ENCODE peak calls at places on chromosomes 2 and 18, in seven cellular contexts. H is sigmoid colon, C is pancreas, E is fibroblast of lung, F is cardiac muscle cell, Y is spleen, L is IMR-90. B is an unnamed sample. For H3K4me1, the result is how much of the 10 kb centered on the place peaks cover.

GRCh38 chr2:105344704-105345345 is 7.5 kb downstream of the C2orf49 start:
- DNase-seq in C (no peak), Y (no peak), L (peak), E (no peak), H (no peak), F (peak), B (peak)

GRCh38 chr2:189698020-189698887 is 23.8 kb downstream of the ANKAR start:
- DNase-seq in E (peak), L (peak), Y (no peak), F (peak), C (no peak), H (no peak), B (peak)

GRCh38 chr2:224712346-224712745 is 3.8 kb downstream of the CCDC195 start:
- DNase-seq in F (no peak), L (peak), Y (no peak), E (peak), H (no peak), C (no peak), B (no peak)

GRCh38 chr2:197969391-197969893 is 165.0 kb downstream of the PLCL1 start:
- DNase-seq in L (peak), E (peak), Y (no peak), F (peak), H (no peak), C (no peak), B (no peak)

GRCh38 chr2:26478366-26478765 is 442 bp upstream of the OTOF start:
- DNase-seq in E (no peak), H (no peak), L (no peak), Y (no peak), C (peak), F (no peak), B (no peak)

GRCh38 chr2:158967114-158967730 is 1.2 kb upstream of the TANC1 start:
- DNase-seq in L (no peak), Y (no peak), H (no peak), E (no peak), C (no peak), F (peak), B (no peak)

GRCh38 chr2:70785137-70785911 is 5.1 kb downstream of the FIGLA start:
- DNase-seq in H (no peak), C (no peak), E (peak), F (peak), Y (no peak), L (no peak), B (peak)

GRCh38 chr2:72892506-72893173 is 5.4 kb downstream of the SPR start:
- DNase-seq in L (peak), F (peak), Y (peak), C (peak), E (peak), H (peak), B (peak)

GRCh38 chr18:43271593-43272432 is 5.5 kb downstream of the SYT4 start:
- DNase-seq in H (no peak), L (peak), C (no peak), E (peak), F (peak), Y (no peak), B (peak)

GRCh38 chr2:156087875-156088274 is 244.6 kb downstream of the NR4A2 start:
- DNase-seq in F (no peak), L (no peak), Y (no peak), E (peak), C (no peak), H (no peak), B (no peak)

GRCh38 chr18:54829856-54830255 is 1.6 kb downstream of the RAB27B start:
- DNase-seq in C (no peak), Y (no peak), E (no peak), F (no peak), L (no peak), H (no peak), B (no peak)

GRCh38 chr2:177404243-177404642 is 11.7 kb downstream of the AGPS start:
- DNase-seq in Y (no peak), E (no peak), C (no peak), F (no peak), H (no peak), L (no peak), B (no peak)

GRCh38 chr2:58227171-58227917 is 13.8 kb downstream of the FANCL start:
- DNase-seq in E (no peak), H (peak), F (no peak), L (no peak), C (peak), Y (no peak), B (no peak)

GRCh38 chr2:129934044-129934822 is 45.2 kb upstream of the RAB6C start:
- DNase-seq in F (peak), H (no peak), L (no peak), C (no peak), E (no peak), Y (no peak), B (no peak)

GRCh38 chr2:11254100-11254536 is 90.3 kb downstream of the ROCK2 start:
- DNase-seq in C (no peak), H (no peak), L (peak), E (no peak), Y (no peak), F (no peak), B (no peak)

DNA sequence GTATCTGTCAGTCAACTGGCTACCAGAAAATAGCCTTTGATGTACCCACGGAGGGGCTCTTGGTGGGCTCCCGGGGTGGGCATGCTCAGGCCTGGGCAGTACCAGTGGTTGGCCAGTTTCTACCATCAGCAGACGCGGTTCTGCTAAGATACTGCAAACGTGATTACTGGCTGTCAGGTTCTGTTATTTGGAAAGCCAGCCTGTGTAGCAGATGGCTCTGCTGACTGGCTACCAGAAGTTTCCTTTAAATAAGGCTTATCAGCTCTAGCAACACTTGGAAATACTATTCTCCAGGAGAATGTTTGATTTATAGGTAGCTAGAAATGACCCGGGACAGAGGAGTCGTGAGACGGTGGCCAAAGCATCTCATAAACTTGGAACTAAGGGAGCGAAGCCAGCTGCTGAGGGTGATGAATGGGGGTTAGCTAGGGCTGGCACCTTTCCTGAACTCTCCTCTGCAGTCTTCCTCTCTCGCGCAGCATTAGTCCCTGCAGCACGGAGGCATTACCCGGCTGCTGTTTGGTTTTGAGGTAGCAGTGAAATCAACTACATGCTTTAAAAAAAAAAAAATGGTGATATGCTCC is 171.9 kb downstream of the AGAP1 start:
- DNase-seq in L (peak), C (no peak), E (peak), F (no peak), Y (no peak), H (peak), B (no peak)
- H3K4me3 ChIP-seq in L (no peak), C (peak), E (peak), F (peak), Y (no peak), H (no peak), B (no peak)

GRCh38 chr2:239790721-239791120 is 234.4 kb downstream of the NDUFA10 start:
- DNase-seq in E (no peak), L (no peak), F (no peak), Y (no peak), C (no peak), H (no peak), B (no peak)
- H3K27ac ChIP-seq in E (no peak), L (no peak), F (no peak), Y (no peak), C (no peak), H (no peak), B (no peak)

DNA sequence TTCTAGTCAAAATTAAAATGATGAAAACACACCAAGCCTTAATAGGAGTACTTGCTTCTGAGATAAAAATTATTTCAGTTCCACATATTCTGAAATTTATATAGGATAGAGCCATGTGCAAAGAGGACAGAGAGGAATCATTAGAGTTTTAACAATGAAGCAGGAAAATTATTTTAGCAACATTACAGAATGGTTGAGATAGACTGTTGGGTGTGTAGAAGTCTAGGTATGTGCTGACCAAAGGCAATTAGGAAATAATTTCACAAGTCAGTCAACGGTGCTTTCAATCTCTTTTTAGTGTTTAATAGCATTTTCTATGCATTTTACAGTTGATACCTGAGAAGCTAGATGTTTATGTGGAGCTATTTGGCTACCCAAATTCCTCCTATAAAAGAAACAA is 25.2 kb downstream of the SOS1 start:
- DNase-seq in E (no peak), Y (no peak), C (no peak), L (no peak), F (no peak), H (no peak), B (no peak)
- H3K4me1 ChIP-seq in E (under half), Y (under half), C (under half), L (under half), F (under half), H (under half), B (under half)

DNA sequence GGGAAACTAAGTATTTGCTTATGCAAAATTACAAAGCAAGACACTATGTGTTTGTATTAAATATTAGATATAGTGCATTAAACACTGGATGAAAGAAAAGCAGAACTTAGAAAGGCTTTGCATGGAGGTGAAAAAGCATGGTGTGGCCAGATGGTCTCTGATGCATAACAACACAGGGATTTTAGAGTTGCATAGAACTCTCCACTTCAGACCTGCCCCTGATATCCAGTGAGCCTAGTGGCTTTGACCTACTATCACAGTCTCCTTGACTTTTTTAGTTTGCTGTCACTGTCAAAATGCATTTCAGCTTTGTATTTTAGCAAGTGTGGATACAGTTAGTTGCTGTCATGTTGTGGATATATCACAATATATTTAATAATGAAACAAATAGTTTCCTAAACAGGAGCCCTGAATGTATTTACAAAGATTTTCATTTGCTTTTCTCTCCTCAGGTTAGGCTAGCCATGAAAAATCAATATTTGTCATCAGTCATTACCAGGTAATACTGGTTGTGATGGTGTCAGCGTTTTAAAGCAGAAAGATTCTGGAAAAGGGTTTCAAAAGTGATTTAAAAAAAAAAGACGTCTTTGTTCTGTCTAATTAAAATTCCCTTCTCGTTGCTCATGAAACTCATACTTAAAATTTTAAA is 5.2 kb downstream of the CSRNP3 start:
- DNase-seq in H (no peak), E (no peak), F (peak), Y (no peak), C (no peak), L (no peak), B (no peak)
- H3K4me3 ChIP-seq in H (no peak), E (no peak), F (no peak), Y (no peak), C (no peak), L (no peak), B (no peak)

DNA sequence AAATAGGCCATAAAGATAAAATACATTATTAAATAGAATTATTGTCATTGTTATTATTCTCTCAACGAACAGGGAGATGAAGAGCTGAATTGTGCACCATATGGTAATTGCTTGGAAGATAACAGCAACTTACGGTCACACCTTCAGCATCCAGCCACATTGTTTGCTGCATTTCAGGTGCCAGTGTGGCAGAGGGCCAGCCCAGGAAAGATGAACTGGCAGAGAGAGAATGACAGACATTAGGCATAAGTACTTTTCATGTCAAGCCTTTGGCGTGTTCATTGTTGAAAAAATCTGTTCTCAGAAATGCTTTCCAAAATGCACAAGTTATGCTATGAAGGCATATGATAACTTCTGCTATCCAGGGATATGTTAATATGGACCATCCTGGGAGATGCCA is 748.7 kb upstream of the PIK3C3 start:
- DNase-seq in C (no peak), E (no peak), H (no peak), F (no peak), L (no peak), Y (no peak), B (no peak)
- H3K27ac ChIP-seq in C (no peak), E (no peak), H (no peak), F (no peak), L (no peak), Y (no peak), B (no peak)